ENCODE peak calls at places on chromosomes 4 and X, in four cellular contexts. Z is astrocyte, S is fibroblast of lung, C is neuronal stem cell. P is an unnamed sample.

GRCh38 chrX:45774961-45775360 is 574.3 kb upstream of the DIPK2B start:
- DNase-seq in Z (peak; percentile 85), S (peak; percentile 88), C (no peak), P (no peak)

GRCh38 chr4:111398906-111399330 is 746.3 kb upstream of the FAM241A start:
- DNase-seq in C (no peak), S (peak; percentile 23), Z (peak; percentile 18), P (no peak)

GRCh38 chr4:180571516-180571915 is 1671.7 kb upstream of the TENM3 start:
- DNase-seq in C (no peak), Z (no peak), S (peak; percentile 0), P (no peak)

GRCh38 chr4:127870688-127871087 is 10.0 kb upstream of the PLK4 start:
- DNase-seq in Z (peak; percentile 90), S (peak; percentile 91), C (no peak), P (no peak)

GRCh38 chr4:64727960-64728359 is 318.7 kb upstream of the TECRL start:
- DNase-seq in C (no peak), Z (no peak), S (no peak), P (no peak)

GRCh38 chr4:54539500-54540029 is 118.2 kb upstream of the KIT start:
- DNase-seq in S (peak; percentile 39), Z (peak; percentile 19), C (peak; percentile 71), P (no peak)

GRCh38 chrX:42807393-42807792 is 29.4 kb upstream of the PPP1R2C start:
- DNase-seq in S (no peak), Z (no peak), C (no peak), P (no peak)

GRCh38 chr4:24537025-24537424 is 47.3 kb downstream of the DHX15 start:
- DNase-seq in S (peak; percentile 25), Z (peak; percentile 26), C (no peak), P (no peak)

GRCh38 chr4:30600246-30600645 is 119.9 kb upstream of the PCDH7 start:
- DNase-seq in Z (peak; percentile 26), C (peak; percentile 14), S (peak; percentile 47), P (no peak)

GRCh38 chr4:23039813-23040212 is 347.1 kb downstream of the GBA3 start:
- DNase-seq in C (no peak), Z (peak; percentile 40), S (peak; percentile 47), P (no peak)

GRCh38 chr4:145619639-145619996 is 433 bp downstream of the MMAA start:
- DNase-seq in Z (peak; percentile 47), S (peak; percentile 62), C (no peak), P (peak; percentile 16)

DNA sequence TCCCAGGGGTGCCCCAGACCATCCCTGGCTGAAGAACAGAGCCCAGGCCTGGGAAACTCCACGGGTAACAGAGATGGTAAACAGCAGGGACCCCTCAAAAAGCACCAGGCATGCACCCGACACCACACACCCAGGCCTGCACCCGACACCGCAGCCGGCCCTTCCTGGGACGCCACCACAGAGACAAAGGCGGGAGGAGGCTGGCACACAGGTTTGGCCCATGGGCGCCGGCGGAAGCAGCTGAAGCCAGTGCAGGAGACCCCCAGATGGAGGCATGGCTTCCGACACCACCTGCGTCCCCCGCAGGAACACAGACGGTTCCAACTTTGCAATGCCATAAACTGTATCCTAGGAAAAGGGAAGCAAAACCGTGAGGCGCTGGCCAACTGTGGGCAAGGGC is 22.3 kb downstream of the CTBP1 start:
- DNase-seq in Z (no peak), C (no peak), S (no peak), P (no peak)
- H3K36me3 ChIP-seq in Z (peaks cover 27% of the 10 kb centered on the region), C (peaks cover 91% of the 10 kb centered on the region), S (peaks cover 73% of the 10 kb centered on the region), P (peaks cover 79% of the 10 kb centered on the region)

GRCh38 chr4:8585721-8586161 is 5.5 kb downstream of the GPR78 start:
- DNase-seq in S (no peak), Z (no peak), C (no peak), P (no peak)
- H3K4me1 ChIP-seq in S (no peaks in the 10 kb centered on the region), Z (peaks cover 3% of the 10 kb centered on the region), C (no peaks in the 10 kb centered on the region), P (no peaks in the 10 kb centered on the region)

GRCh38 chrX:1391370-1391706 is 575 bp downstream of the SLC25A6 start:
- DNase-seq in C (peak; percentile 87), Z (no peak), S (no peak), P (no peak)

GRCh38 chrX:1390621-1391369 is 1.1 kb downstream of the SLC25A6 start:
- DNase-seq in S (no peak), C (no peak), Z (no peak), P (no peak)

GRCh38 chrX:1389181-1389992 is 2.5 kb downstream of the SLC25A6 start:
- DNase-seq in C (no peak), S (no peak), Z (no peak), P (no peak)

GRCh38 chrX:1388651-1389050 is 3.3 kb downstream of the SLC25A6 start:
- DNase-seq in S (no peak), C (no peak), Z (no peak), P (no peak)

GRCh38 chrX:1389993-1390285 is 2.0 kb downstream of the SLC25A6 start:
- DNase-seq in S (no peak), Z (no peak), C (no peak), P (no peak)
- H3K36me3 ChIP-seq in S (peaks cover 40% of the 10 kb centered on the region), Z (peaks cover 45% of the 10 kb centered on the region), C (peaks cover 65% of the 10 kb centered on the region), P (peaks cover 53% of the 10 kb centered on the region)

GRCh38 chr4:101018836-101019235 is 328.5 kb downstream of the PPP3CA start:
- DNase-seq in Z (no peak), C (no peak), S (no peak), P (no peak)

GRCh38 chr4:101020956-101021355 is 326.4 kb downstream of the PPP3CA start:
- DNase-seq in S (peak; percentile 81), C (no peak), Z (peak; percentile 76), P (no peak)

GRCh38 chr4:101022151-101023024 is 324.9 kb downstream of the PPP3CA start:
- DNase-seq in S (peak; percentile 54), Z (peak; percentile 30), C (no peak), P (no peak)

GRCh38 chr4:101019941-101020401 is 327.4 kb downstream of the PPP3CA start:
- DNase-seq in S (peak; percentile 41), Z (peak; percentile 27), C (no peak), P (no peak)

DNA sequence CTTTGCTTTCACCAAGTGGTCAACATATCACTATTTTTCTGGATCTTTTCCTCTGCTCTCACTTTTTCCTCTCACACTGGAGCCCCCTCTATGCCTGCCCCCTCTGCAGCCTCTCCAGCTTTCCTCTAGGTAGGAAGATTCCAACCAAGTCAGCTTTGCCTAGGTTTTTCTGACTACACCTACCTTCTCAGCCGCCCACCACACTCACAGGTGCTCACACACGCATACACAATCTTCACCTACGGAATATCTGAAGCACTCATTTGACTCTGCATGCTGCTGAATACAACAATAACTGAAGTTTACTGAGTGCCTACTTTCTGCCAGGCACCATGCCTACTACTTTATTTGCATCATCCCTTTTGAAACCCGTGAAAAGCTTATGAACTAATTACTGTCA is 328.0 kb downstream of the PPP3CA start:
- DNase-seq in Z (no peak), C (no peak), S (no peak), P (no peak)
- H3K4me1 ChIP-seq in Z (peaks cover 31% of the 10 kb centered on the region), C (peaks cover 2% of the 10 kb centered on the region), S (peaks cover 6% of the 10 kb centered on the region), P (peaks cover 33% of the 10 kb centered on the region)

P was measured in effector memory CD4-positive, alpha-beta T cell.